ENCODE peak calls at places on chromosome 11, in eight cellular contexts. P is left cardiac atrium; N is activated naive CD8-positive, alpha-beta T cell treated with anti-CD3 and anti-CD28 coated beads, Interleukin-2, amount 50 U/mL, for 24 hours; M is left ventricle myocardium inferior; Y is NCI-H1105; A is M059J; J is A549; O is nephron progenitor cell. U is an unnamed sample.

GRCh38 chr11:44983786-44984185 is 33.1 kb upstream of the TP53I11 start:
- DNase-seq in P (no peak), N (no peak), M (no peak), Y (no peak), A (no peak), J (no peak), O (no peak), U (no peak)

GRCh38 chr11:112564228-112564955 is 303.7 kb upstream of the PLET1 start:
- DNase-seq in P (no peak), N (no peak), M (peak; percentile 37), Y (no peak), A (peak; percentile 88), J (no peak), O (no peak), U (peak; percentile 29)

GRCh38 chr11:112157274-112157766 is 6.6 kb downstream of the IL18 start:
- DNase-seq in P (no peak), N (no peak), M (no peak), Y (no peak), A (peak; percentile 99), J (peak; percentile 95), O (no peak), U (peak; percentile 97)

GRCh38 chr11:66976048-66976467 is 954 bp downstream of the C11orf86 start:
- DNase-seq in P (no peak), N (peak; percentile 26), M (no peak), Y (no peak), A (no peak), J (peak; percentile 53), O (peak; percentile 79), U (no peak)

GRCh38 chr11:20022363-20023081 is 137.8 kb downstream of the DBX1 start:
- DNase-seq in P (no peak), N (no peak), M (no peak), Y (peak; percentile 49), A (peak; percentile 38), J (peak; percentile 50), O (peak; percentile 64), U (no peak)

GRCh38 chr11:44515085-44515484 is 50.4 kb upstream of the CD82 start:
- DNase-seq in P (no peak), N (no peak), M (no peak), Y (no peak), A (no peak), J (no peak), O (no peak), U (no peak)

GRCh38 chr11:134216816-134217215 is 7.0 kb downstream of the NCAPD3 start:
- DNase-seq in P (no peak), N (no peak), M (no peak), Y (no peak), A (no peak), J (no peak), O (no peak), U (no peak)

GRCh38 chr11:13440100-13440855 is 22.7 kb downstream of the BTBD10 start:
- DNase-seq in P (peak; percentile 36), N (no peak), M (no peak), Y (no peak), A (peak; percentile 94), J (peak; percentile 78), O (no peak), U (peak; percentile 89)

GRCh38 chr11:16809901-16810668 is 71.6 kb downstream of the C11orf58 start:
- DNase-seq in P (peak; percentile 75), N (no peak), M (peak; percentile 58), Y (no peak), A (peak; percentile 73), J (no peak), O (no peak), U (peak; percentile 33)

GRCh38 chr11:117872420-117872961 is 4.0 kb downstream of the FXYD6 start:
- DNase-seq in P (no peak), N (no peak), M (peak; percentile 47), Y (no peak), A (no peak), J (no peak), O (no peak), U (no peak)

GRCh38 chr11:34084637-34085036 is 20.8 kb upstream of the NAT10 start:
- DNase-seq in P (no peak), N (no peak), M (no peak), Y (no peak), A (no peak), J (no peak), O (no peak), U (no peak)

GRCh38 chr11:74820763-74821162 is 72.1 kb downstream of the RNF169 start:
- DNase-seq in P (no peak), N (no peak), M (no peak), Y (no peak), A (peak; percentile 91), J (peak; percentile 27), O (no peak), U (peak; percentile 89)

GRCh38 chr11:108698844-108699642 is 34.2 kb downstream of the DDX10 start:
- DNase-seq in P (no peak), N (no peak), M (no peak), Y (no peak), A (no peak), J (no peak), O (no peak), U (no peak)

GRCh38 chr11:123206671-123207421 is 11.8 kb upstream of the CLMP start:
- DNase-seq in P (no peak), N (no peak), M (no peak), Y (no peak), A (peak; percentile 34), J (no peak), O (peak; percentile 30), U (no peak)

U was measured in A172.